ENCODE peak calls at places on chromosomes 5 and 9, in four cellular contexts. J, P, M and V are unnamed samples.

GRCh38 chr9:77475641-77476473 is 172.3 kb downstream of the GNA14 start:
- DNase-seq in J (no peak), P (no peak), M (no peak), V (no peak)

GRCh38 chr9:97059661-97060060 is 20.7 kb upstream of the CTSV start:
- DNase-seq in J (no peak), P (no peak), M (no peak), V (no peak)

GRCh38 chr9:77802512-77803293 is 154.6 kb upstream of the GNA14 start:
- DNase-seq in J (no peak), P (no peak), M (no peak), V (no peak)

GRCh38 chr5:180128671-180129261 is 57.2 kb upstream of the RNF130 start:
- DNase-seq in J (no peak), P (no peak), M (no peak), V (no peak)

GRCh38 chr9:104118916-104119315 is 24.8 kb downstream of the SMC2 start:
- DNase-seq in J (no peak), P (no peak), M (no peak), V (no peak)

GRCh38 chr5:124909734-124910133 is 163.3 kb upstream of the ZNF608 start:
- DNase-seq in J (no peak), P (no peak), M (no peak), V (no peak)

GRCh38 chr9:123725389-123725788 is 204.5 kb downstream of the DENND1A start:
- DNase-seq in J (no peak), P (no peak), M (peak), V (no peak)

GRCh38 chr5:76367623-76368366 is 35.3 kb upstream of the IQGAP2 start:
- DNase-seq in J (no peak), P (peak), M (no peak), V (peak)

GRCh38 chr5:42813533-42813932 is 1.8 kb upstream of the SELENOP start:
- DNase-seq in J (peak), P (no peak), M (peak), V (no peak)

GRCh38 chr9:117720555-117720954 is 16.4 kb downstream of the TLR4 start:
- DNase-seq in J (no peak), P (peak), M (no peak), V (no peak)

GRCh38 chr5:42531611-42532010 is 108.4 kb downstream of the GHR start:
- DNase-seq in J (no peak), P (no peak), M (no peak), V (no peak)

GRCh38 chr9:4679268-4680177 is at the start of gene CDC37L1:
- DNase-seq in J (peak), P (peak), M (peak), V (peak)

GRCh38 chr9:4680178-4680535 is 788 bp downstream of the CDC37L1 start:
- DNase-seq in J (no peak), P (no peak), M (no peak), V (no peak)

GRCh38 chr9:4677392-4677791 is 2.0 kb upstream of the CDC37L1 start:
- DNase-seq in J (no peak), P (no peak), M (no peak), V (no peak)

GRCh38 chr9:4678679-4679267 is 596 bp upstream of the CDC37L1 start:
- DNase-seq in J (peak), P (no peak), M (no peak), V (no peak)

DNA sequence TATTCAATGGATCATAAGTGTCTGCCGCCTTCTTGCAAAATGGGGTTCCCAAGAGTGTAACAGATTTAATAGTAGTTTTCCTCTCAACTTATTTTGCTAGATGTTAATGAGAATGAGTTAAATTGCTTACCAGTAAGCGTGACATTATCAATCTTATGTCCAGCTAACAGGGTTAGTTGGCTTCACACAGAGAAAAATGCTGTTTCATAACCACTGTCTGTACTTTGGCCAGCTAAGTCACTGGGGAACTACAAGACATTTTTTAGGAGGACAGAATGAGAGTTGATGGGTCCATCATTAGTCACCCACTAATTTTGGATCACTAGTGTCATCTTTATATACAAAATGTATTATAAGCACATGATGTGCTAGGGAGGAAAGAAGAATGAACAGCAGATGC is 1.4 kb downstream of the CDC37L1 start:
- DNase-seq in J (peak), P (no peak), M (no peak), V (no peak)
- TF ChIP-seq ETV6 in J (no peak), P (no peak), M (no peak), V (no peak)

DNA sequence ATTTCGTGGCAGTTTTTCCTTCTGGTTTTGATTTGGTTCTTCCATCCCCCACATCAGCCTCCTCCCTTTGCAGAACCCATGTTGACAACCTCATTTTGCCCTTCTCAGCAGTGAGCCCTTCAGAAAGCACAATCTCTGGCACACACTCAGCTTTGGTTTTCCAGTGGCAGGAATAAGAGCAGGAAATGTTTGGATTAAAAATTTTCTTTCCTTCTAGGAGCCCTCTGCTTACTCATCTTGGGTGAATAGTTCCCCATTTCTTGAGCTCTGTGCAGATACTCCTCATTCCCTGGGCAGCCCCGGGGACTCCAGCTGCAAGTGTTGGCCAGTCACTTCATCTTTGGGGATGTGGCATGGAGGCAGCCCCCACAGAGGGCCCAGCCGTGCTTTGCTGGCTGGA is 170.5 kb downstream of the NR3C1 start:
- DNase-seq in J (no peak), P (no peak), M (no peak), V (no peak)
- TF ChIP-seq ETV6 in J (no peak), P (no peak), M (no peak), V (no peak)

GRCh38 chr9:132875159-132875558 is 2.9 kb downstream of the AK8 start:
- DNase-seq in J (no peak), P (no peak), M (no peak), V (no peak)
- TF ChIP-seq ETV6 in J (no peak), P (no peak), M (no peak), V (no peak)

GRCh38 chr5:1003296-1003937 is 5.2 kb upstream of the NKD2 start:
- DNase-seq in J (no peak), P (no peak), M (peak), V (no peak)
- TF ChIP-seq ETV6 in J (no peak), P (no peak), M (no peak), V (no peak)

GRCh38 chr9:90102292-90102901 is 497.6 kb downstream of the GADD45G start:
- DNase-seq in J (peak), P (peak), M (peak), V (peak)

GRCh38 chr9:90097237-90097636 is 492.4 kb downstream of the GADD45G start:
- DNase-seq in J (no peak), P (no peak), M (no peak), V (no peak)

GRCh38 chr9:90098456-90098855 is 493.6 kb downstream of the GADD45G start:
- DNase-seq in J (no peak), P (no peak), M (no peak), V (no peak)

GRCh38 chr9:90100014-90100413 is 495.2 kb downstream of the GADD45G start:
- DNase-seq in J (no peak), P (no peak), M (no peak), V (no peak)

GRCh38 chr9:90099262-90099982 is 494.6 kb downstream of the GADD45G start:
- DNase-seq in J (peak), P (no peak), M (no peak), V (no peak)
- TF ChIP-seq ETV6 in J (no peak), P (no peak), M (no peak), V (no peak)

GRCh38 chr9:74736635-74737034 is 151.1 kb downstream of the TRPM6 start:
- DNase-seq in J (no peak), P (no peak), M (no peak), V (no peak)

GRCh38 chr9:74742792-74743389 is 144.8 kb downstream of the TRPM6 start:
- DNase-seq in J (peak), P (peak), M (peak), V (no peak)

GRCh38 chr9:74742176-74742575 is 145.5 kb downstream of the TRPM6 start:
- DNase-seq in J (no peak), P (no peak), M (no peak), V (no peak)
- TF ChIP-seq ETV6 in J (no peak), P (no peak), M (no peak), V (no peak)

GRCh38 chr9:127093319-127094020 is 29.0 kb downstream of the ANGPTL2 start:
- DNase-seq in J (no peak), P (no peak), M (peak), V (no peak)

GRCh38 chr9:127092041-127092608 is 30.3 kb downstream of the ANGPTL2 start:
- DNase-seq in J (no peak), P (no peak), M (no peak), V (no peak)

GRCh38 chr9:127096208-127096607 is 26.2 kb downstream of the ANGPTL2 start:
- DNase-seq in J (no peak), P (no peak), M (no peak), V (no peak)

GRCh38 chr9:127097683-127098082 is 24.8 kb downstream of the ANGPTL2 start:
- DNase-seq in J (no peak), P (no peak), M (no peak), V (no peak)

GRCh38 chr9:127095416-127095815 is 27.0 kb downstream of the ANGPTL2 start:
- DNase-seq in J (no peak), P (no peak), M (no peak), V (no peak)
- TF ChIP-seq ETV6 in J (no peak), P (no peak), M (no peak), V (no peak)

GRCh38 chr5:84518862-84519261 is 134.2 kb upstream of the EDIL3 start:
- DNase-seq in J (no peak), P (no peak), M (no peak), V (no peak)

DNA sequence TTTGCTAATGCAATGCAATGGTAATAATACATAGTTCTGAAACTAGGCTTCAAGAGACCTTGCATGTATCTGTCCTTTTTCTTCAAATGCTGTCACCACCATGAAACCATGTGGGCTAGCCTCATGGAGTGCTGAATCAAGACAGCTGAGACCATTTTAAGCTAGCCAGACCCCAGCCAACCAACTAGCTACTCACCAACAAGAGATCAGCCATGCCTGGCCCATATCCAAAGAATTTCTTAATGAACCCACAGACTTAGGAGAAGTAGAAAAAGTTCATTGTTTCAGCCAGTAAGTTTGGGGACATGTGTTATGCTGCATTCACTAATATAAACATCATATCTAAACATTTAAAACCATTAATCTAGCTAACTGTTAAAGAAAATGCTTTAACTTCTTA is 139.8 kb upstream of the EDIL3 start:
- DNase-seq in J (no peak), P (no peak), M (no peak), V (no peak)
- TF ChIP-seq ETV6 in J (no peak), P (no peak), M (no peak), V (no peak)